ENCODE peak calls at places on chromosomes 2 and 18, in nine cellular contexts. One of them, this sample, is unnamed.

GRCh38 chr2:133495226-133495625 is 73.0 kb downstream of the NCKAP5 start:
- DNase-seq in uterus: no peak
- DNase-seq in OCI-LY7: no peak
- DNase-seq in upper lobe of right lung: no peak
- DNase-seq in PC-3: no peak
- DNase-seq in ovary: no peak
- DNase-seq in upper lobe of left lung: no peak
- DNase-seq in naive thymus-derived CD4-positive, alpha-beta T cell: no peak
- DNase-seq in cardiac muscle cell: no peak
- DNase-seq in this sample: no peak

GRCh38 chr2:191635333-191636234 is 42.4 kb upstream of the NABP1 start:
- DNase-seq in upper lobe of right lung: no peak
- DNase-seq in PC-3: peak; percentile 85
- DNase-seq in naive thymus-derived CD4-positive, alpha-beta T cell: no peak
- DNase-seq in ovary: no peak
- DNase-seq in OCI-LY7: no peak
- DNase-seq in upper lobe of left lung: no peak
- DNase-seq in uterus: no peak
- DNase-seq in cardiac muscle cell: peak; percentile 67
- DNase-seq in this sample: no peak

GRCh38 chr2:166011660-166012059 is 58.1 kb upstream of the TTC21B start:
- DNase-seq in naive thymus-derived CD4-positive, alpha-beta T cell: no peak
- DNase-seq in cardiac muscle cell: no peak
- DNase-seq in upper lobe of left lung: no peak
- DNase-seq in ovary: no peak
- DNase-seq in uterus: no peak
- DNase-seq in OCI-LY7: no peak
- DNase-seq in upper lobe of right lung: no peak
- DNase-seq in PC-3: no peak
- DNase-seq in this sample: no peak

GRCh38 chr2:235257590-235257989 is 236.3 kb upstream of the AGAP1 start:
- DNase-seq in uterus: no peak
- DNase-seq in upper lobe of left lung: no peak
- DNase-seq in cardiac muscle cell: no peak
- DNase-seq in OCI-LY7: no peak
- DNase-seq in upper lobe of right lung: no peak
- DNase-seq in naive thymus-derived CD4-positive, alpha-beta T cell: no peak
- DNase-seq in ovary: no peak
- DNase-seq in PC-3: no peak
- DNase-seq in this sample: no peak

GRCh38 chr2:134233733-134234135 is 20.1 kb upstream of the MGAT5 start:
- DNase-seq in uterus: no peak
- DNase-seq in OCI-LY7: peak; percentile 78
- DNase-seq in naive thymus-derived CD4-positive, alpha-beta T cell: no peak
- DNase-seq in PC-3: no peak
- DNase-seq in upper lobe of left lung: no peak
- DNase-seq in cardiac muscle cell: no peak
- DNase-seq in ovary: no peak
- DNase-seq in upper lobe of right lung: no peak
- DNase-seq in this sample: no peak

GRCh38 chr2:5748391-5748790 is 56.2 kb downstream of the SOX11 start:
- DNase-seq in OCI-LY7: no peak
- DNase-seq in uterus: no peak
- DNase-seq in upper lobe of right lung: no peak
- DNase-seq in cardiac muscle cell: no peak
- DNase-seq in PC-3: no peak
- DNase-seq in upper lobe of left lung: peak; percentile 5
- DNase-seq in naive thymus-derived CD4-positive, alpha-beta T cell: no peak
- DNase-seq in ovary: no peak
- DNase-seq in this sample: no peak

GRCh38 chr2:226060228-226060627 is 660.7 kb downstream of the NYAP2 start:
- DNase-seq in cardiac muscle cell: no peak
- DNase-seq in upper lobe of left lung: no peak
- DNase-seq in OCI-LY7: no peak
- DNase-seq in ovary: no peak
- DNase-seq in PC-3: no peak
- DNase-seq in naive thymus-derived CD4-positive, alpha-beta T cell: no peak
- DNase-seq in upper lobe of right lung: no peak
- DNase-seq in uterus: no peak
- DNase-seq in this sample: no peak

GRCh38 chr2:128320609-128321420 is 2.1 kb upstream of the HS6ST1 start:
- DNase-seq in uterus: no peak
- DNase-seq in upper lobe of left lung: no peak
- DNase-seq in cardiac muscle cell: no peak
- DNase-seq in PC-3: no peak
- DNase-seq in upper lobe of right lung: no peak
- DNase-seq in OCI-LY7: no peak
- DNase-seq in ovary: peak; percentile 29
- DNase-seq in naive thymus-derived CD4-positive, alpha-beta T cell: no peak
- DNase-seq in this sample: no peak

GRCh38 chr2:230244211-230244610 is 18.7 kb downstream of the SP140 start:
- DNase-seq in PC-3: peak; percentile 25
- DNase-seq in ovary: no peak
- DNase-seq in upper lobe of left lung: no peak
- DNase-seq in uterus: no peak
- DNase-seq in naive thymus-derived CD4-positive, alpha-beta T cell: no peak
- DNase-seq in OCI-LY7: no peak
- DNase-seq in cardiac muscle cell: no peak
- DNase-seq in upper lobe of right lung: no peak
- DNase-seq in this sample: no peak

GRCh38 chr2:1995987-1996386 is 251.7 kb upstream of the PXDN start:
- DNase-seq in cardiac muscle cell: peak; percentile 4
- DNase-seq in naive thymus-derived CD4-positive, alpha-beta T cell: peak; percentile 13
- DNase-seq in uterus: no peak
- DNase-seq in ovary: no peak
- DNase-seq in upper lobe of left lung: no peak
- DNase-seq in upper lobe of right lung: no peak
- DNase-seq in PC-3: peak; percentile 31
- DNase-seq in OCI-LY7: no peak
- DNase-seq in this sample: no peak

GRCh38 chr2:35428548-35428947 is 927.0 kb upstream of the CRIM1 start:
- DNase-seq in PC-3: peak; percentile 48
- DNase-seq in upper lobe of left lung: no peak
- DNase-seq in uterus: no peak
- DNase-seq in upper lobe of right lung: no peak
- DNase-seq in naive thymus-derived CD4-positive, alpha-beta T cell: no peak
- DNase-seq in ovary: no peak
- DNase-seq in OCI-LY7: peak; percentile 32
- DNase-seq in cardiac muscle cell: peak; percentile 8
- DNase-seq in this sample: peak; percentile 17

DNA sequence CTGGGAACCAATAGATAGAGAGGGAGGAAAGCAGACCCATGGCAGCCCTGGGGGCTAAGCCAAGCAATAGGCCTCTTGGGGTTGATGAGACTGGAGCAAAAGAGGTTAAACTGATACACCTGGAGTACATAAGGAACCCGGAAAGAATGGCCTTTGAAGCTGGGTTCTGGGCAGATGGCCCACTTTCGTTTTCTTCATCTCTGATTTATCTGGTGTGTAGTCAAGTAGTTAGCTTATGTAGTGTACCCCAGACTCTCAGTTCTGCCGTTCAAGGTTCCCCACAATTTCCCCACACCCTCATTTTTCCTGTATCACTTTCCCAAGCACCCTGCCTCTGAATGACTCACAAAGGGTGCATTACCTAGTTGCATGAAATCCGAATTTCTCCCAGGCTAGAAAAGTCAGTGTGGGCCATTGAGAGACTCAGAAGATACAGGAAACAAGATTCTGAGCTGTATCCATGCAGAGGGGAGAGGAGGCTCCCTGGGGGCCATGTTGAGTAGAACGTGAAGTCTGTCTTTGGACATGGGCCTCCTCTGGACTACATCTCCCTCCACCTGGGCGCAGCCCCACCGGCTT is 235.0 kb downstream of the LOXHD1 start:
- DNase-seq in upper lobe of left lung: no peak
- DNase-seq in OCI-LY7: no peak
- DNase-seq in upper lobe of right lung: no peak
- DNase-seq in PC-3: no peak
- DNase-seq in ovary: no peak
- DNase-seq in uterus: no peak
- DNase-seq in naive thymus-derived CD4-positive, alpha-beta T cell: no peak
- DNase-seq in cardiac muscle cell: no peak
- DNase-seq in this sample: no peak
- H3K36me3 ChIP-seq in upper lobe of left lung: no peaks in the 10 kb centered on the region
- H3K36me3 ChIP-seq in OCI-LY7: no peaks in the 10 kb centered on the region
- H3K36me3 ChIP-seq in upper lobe of right lung: no peaks in the 10 kb centered on the region
- H3K36me3 ChIP-seq in PC-3: no peaks in the 10 kb centered on the region
- H3K36me3 ChIP-seq in ovary: no peaks in the 10 kb centered on the region
- H3K36me3 ChIP-seq in uterus: no peaks in the 10 kb centered on the region
- H3K36me3 ChIP-seq in naive thymus-derived CD4-positive, alpha-beta T cell: no peaks in the 10 kb centered on the region
- H3K36me3 ChIP-seq in cardiac muscle cell: no peaks in the 10 kb centered on the region
- H3K36me3 ChIP-seq in this sample: peaks cover 5% of the 10 kb centered on the region

GRCh38 chr2:233834378-233834777 is 20.0 kb downstream of the HJURP start:
- DNase-seq in OCI-LY7: no peak
- DNase-seq in upper lobe of left lung: no peak
- DNase-seq in PC-3: no peak
- DNase-seq in uterus: no peak
- DNase-seq in ovary: no peak
- DNase-seq in upper lobe of right lung: no peak
- DNase-seq in naive thymus-derived CD4-positive, alpha-beta T cell: no peak
- DNase-seq in cardiac muscle cell: no peak
- DNase-seq in this sample: no peak
- H3K36me3 ChIP-seq in OCI-LY7: peaks cover 63% of the 10 kb centered on the region
- H3K36me3 ChIP-seq in upper lobe of left lung: no peaks in the 10 kb centered on the region
- H3K36me3 ChIP-seq in PC-3: peaks cover 41% of the 10 kb centered on the region
- H3K36me3 ChIP-seq in uterus: no peaks in the 10 kb centered on the region
- H3K36me3 ChIP-seq in ovary: no peaks in the 10 kb centered on the region
- H3K36me3 ChIP-seq in upper lobe of right lung: no peaks in the 10 kb centered on the region
- H3K36me3 ChIP-seq in naive thymus-derived CD4-positive, alpha-beta T cell: no peaks in the 10 kb centered on the region
- H3K36me3 ChIP-seq in cardiac muscle cell: peaks cover 13% of the 10 kb centered on the region
- H3K36me3 ChIP-seq in this sample: peaks cover 37% of the 10 kb centered on the region

DNA sequence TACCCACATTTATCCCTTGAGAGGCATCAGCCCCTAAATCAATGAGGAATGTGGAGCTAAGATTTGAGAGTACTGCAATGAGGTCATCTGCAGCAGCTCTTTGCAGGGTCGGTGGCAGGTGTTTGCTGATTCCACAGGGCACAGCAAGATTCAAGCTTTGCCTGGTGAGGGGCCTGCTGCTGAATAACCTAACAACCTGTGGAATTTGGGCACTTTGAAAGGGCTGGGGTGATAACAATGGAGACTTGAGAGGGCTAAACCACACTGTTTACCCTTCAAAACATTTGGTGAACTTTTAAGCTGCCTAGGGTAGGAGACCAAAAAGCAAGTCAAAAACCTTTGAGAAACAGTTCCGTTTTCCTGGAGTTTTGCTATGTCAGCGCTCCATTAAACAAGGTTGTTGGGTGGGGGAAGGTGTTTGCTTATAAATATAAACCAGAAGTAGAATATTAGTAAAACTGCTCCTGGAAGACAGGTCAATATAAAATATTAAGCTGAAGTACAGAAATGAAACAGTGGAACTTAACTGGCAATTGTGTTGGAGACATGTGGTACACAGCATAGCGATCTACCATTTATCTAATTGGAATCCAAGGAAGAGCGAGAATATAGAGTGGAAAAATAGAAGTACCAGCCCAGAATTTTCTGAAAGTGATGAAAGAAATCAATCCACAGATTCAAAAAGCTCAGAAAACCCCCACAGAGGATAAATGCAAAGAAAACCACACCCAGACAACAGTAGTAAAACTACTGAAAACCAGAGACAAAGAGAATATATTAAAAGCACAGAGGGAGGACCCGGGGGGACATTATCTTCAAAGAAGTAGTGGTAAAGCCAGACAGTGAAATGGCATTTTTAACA is 15.7 kb downstream of the COPS8 start:
- DNase-seq in upper lobe of left lung: no peak
- DNase-seq in uterus: no peak
- DNase-seq in upper lobe of right lung: no peak
- DNase-seq in naive thymus-derived CD4-positive, alpha-beta T cell: no peak
- DNase-seq in cardiac muscle cell: no peak
- DNase-seq in PC-3: no peak
- DNase-seq in ovary: no peak
- DNase-seq in OCI-LY7: no peak
- DNase-seq in this sample: peak; percentile 12
- H3K36me3 ChIP-seq in upper lobe of left lung: peaks cover 67% of the 10 kb centered on the region
- H3K36me3 ChIP-seq in uterus: no peaks in the 10 kb centered on the region
- H3K36me3 ChIP-seq in upper lobe of right lung: peaks cover 61% of the 10 kb centered on the region
- H3K36me3 ChIP-seq in naive thymus-derived CD4-positive, alpha-beta T cell: peaks cover 25% of the 10 kb centered on the region
- H3K36me3 ChIP-seq in cardiac muscle cell: peaks cover 41% of the 10 kb centered on the region
- H3K36me3 ChIP-seq in PC-3: peaks cover 44% of the 10 kb centered on the region
- H3K36me3 ChIP-seq in ovary: no peaks in the 10 kb centered on the region
- H3K36me3 ChIP-seq in OCI-LY7: peaks cover 60% of the 10 kb centered on the region
- H3K36me3 ChIP-seq in this sample: peaks cover 63% of the 10 kb centered on the region

DNA sequence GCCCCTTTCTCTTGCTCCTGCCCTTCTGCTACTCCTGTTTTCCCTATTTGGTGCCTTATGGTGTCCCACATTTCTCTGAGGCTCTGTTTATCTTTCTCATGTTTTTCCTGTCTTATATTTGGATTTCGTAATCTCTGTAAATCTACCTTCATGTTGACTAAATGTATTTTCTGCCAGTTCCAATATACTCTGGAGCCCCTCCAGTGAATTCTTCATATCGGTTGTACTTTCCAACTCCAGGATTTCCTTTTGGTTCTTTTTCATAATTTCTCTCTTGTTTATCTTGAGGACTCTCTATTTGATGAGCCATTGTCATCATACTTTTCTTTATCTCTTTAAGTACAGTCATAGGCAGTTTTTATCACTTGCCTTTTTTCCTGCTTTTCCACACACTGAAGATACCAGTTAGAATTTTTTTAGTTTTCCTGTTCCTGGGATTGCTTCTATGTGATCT is 19.1 kb downstream of the SCLY start:
- DNase-seq in naive thymus-derived CD4-positive, alpha-beta T cell: no peak
- DNase-seq in ovary: no peak
- DNase-seq in OCI-LY7: no peak
- DNase-seq in uterus: no peak
- DNase-seq in PC-3: peak; percentile 53
- DNase-seq in upper lobe of left lung: no peak
- DNase-seq in upper lobe of right lung: no peak
- DNase-seq in cardiac muscle cell: no peak
- DNase-seq in this sample: no peak
- H3K36me3 ChIP-seq in naive thymus-derived CD4-positive, alpha-beta T cell: peaks cover 5% of the 10 kb centered on the region
- H3K36me3 ChIP-seq in ovary: no peaks in the 10 kb centered on the region
- H3K36me3 ChIP-seq in OCI-LY7: peaks cover 62% of the 10 kb centered on the region
- H3K36me3 ChIP-seq in uterus: no peaks in the 10 kb centered on the region
- H3K36me3 ChIP-seq in PC-3: peaks cover 9% of the 10 kb centered on the region
- H3K36me3 ChIP-seq in upper lobe of left lung: peaks cover 34% of the 10 kb centered on the region
- H3K36me3 ChIP-seq in upper lobe of right lung: peaks cover 25% of the 10 kb centered on the region
- H3K36me3 ChIP-seq in cardiac muscle cell: no peaks in the 10 kb centered on the region
- H3K36me3 ChIP-seq in this sample: peaks cover 25% of the 10 kb centered on the region

This sample was measured in neuronal stem cell.